ENCODE peak calls at places on chromosomes 11 and 22, in nine cellular contexts. C is heart right ventricle; Z is hepatocyte; E is GM12878; W is CD8-positive, alpha-beta memory T cell; S is neural progenitor cell; J is astrocyte; R is A549; F is tibial artery. N is an unnamed sample.
A peak's percentile ranks its signal among the peaks of the same experiment; 100 is the strongest.

GRCh38 chr11:69253028-69253427 is 40.9 kb upstream of the MYEOV start:
- DNase-seq in R (no peak), S (no peak), J (peak; percentile 62), F (no peak), W (no peak), E (no peak), Z (no peak), C (no peak), N (no peak)

GRCh38 chr22:32904044-32904443 is 102.5 kb downstream of the TIMP3 start:
- DNase-seq in F (no peak), W (no peak), J (peak; percentile 36), C (no peak), E (no peak), R (peak; percentile 3), S (peak; percentile 60), Z (peak; percentile 49), N (no peak)

GRCh38 chr11:96486890-96487633 is 97.2 kb downstream of the JRKL start:
- DNase-seq in Z (peak; percentile 86), J (peak; percentile 16), C (no peak), S (peak; percentile 20), E (no peak), R (no peak), W (no peak), F (no peak), N (no peak)

GRCh38 chr11:61577383-61578118 is 3.3 kb downstream of the SYT7 start:
- DNase-seq in F (no peak), W (no peak), J (no peak), C (peak; percentile 50), R (no peak), Z (peak; percentile 52), E (no peak), S (peak; percentile 78), N (no peak)

GRCh38 chr11:70027451-70027850 is 50.7 kb upstream of the ANO1 start:
- DNase-seq in W (no peak), Z (no peak), C (no peak), S (no peak), F (no peak), E (no peak), J (no peak), R (no peak), N (no peak)

GRCh38 chr11:120652705-120653335 is 141.3 kb downstream of the GRIK4 start:
- DNase-seq in F (no peak), R (no peak), S (peak; percentile 31), Z (no peak), E (no peak), J (no peak), C (no peak), W (no peak), N (no peak)

GRCh38 chr22:45581549-45582080 is 78.9 kb downstream of the FBLN1 start:
- DNase-seq in C (no peak), W (no peak), S (no peak), F (no peak), J (no peak), Z (no peak), R (no peak), E (no peak), N (peak; percentile 34)

GRCh38 chr22:46421272-46421671 is 85.8 kb downstream of the TRMU start:
- DNase-seq in Z (no peak), J (no peak), E (peak; percentile 35), R (no peak), W (peak; percentile 43), S (no peak), C (no peak), F (no peak), N (no peak)

GRCh38 chr11:798093-798713 is at the start of gene SLC25A22:
- DNase-seq in S (peak; percentile 93), E (no peak), Z (peak; percentile 94), J (peak; percentile 48), C (peak; percentile 83), R (peak; percentile 87), W (peak; percentile 82), F (peak; percentile 82), N (peak; percentile 94)

GRCh38 chr11:65680192-65680743 is 17.6 kb upstream of the RELA start:
- DNase-seq in J (no peak), R (no peak), C (no peak), F (no peak), S (no peak), Z (no peak), E (no peak), W (no peak), N (no peak)

GRCh38 chr11:119479685-119480275 is 56.8 kb upstream of the THY1 start:
- DNase-seq in F (peak; percentile 13), J (peak; percentile 32), C (no peak), W (no peak), Z (no peak), E (no peak), S (peak; percentile 67), R (peak; percentile 72), N (no peak)

GRCh38 chr11:57467508-57468157 is 7.3 kb downstream of the RTN4RL2 start:
- DNase-seq in Z (no peak), J (no peak), E (no peak), S (no peak), W (no peak), C (no peak), R (no peak), F (no peak), N (no peak)

GRCh38 chr11:46383974-46384701 is 2.7 kb downstream of the MDK start:
- DNase-seq in W (no peak), J (no peak), Z (no peak), E (no peak), S (no peak), C (no peak), F (no peak), R (no peak), N (no peak)

GRCh38 chr11:108897071-108897481 is 232.2 kb downstream of the DDX10 start:
- DNase-seq in J (peak; percentile 71), C (no peak), F (no peak), W (no peak), S (peak; percentile 54), R (no peak), E (no peak), Z (no peak), N (no peak)

GRCh38 chr11:19218216-19218615 is 16.4 kb upstream of the CSRP3 start:
- DNase-seq in W (no peak), J (no peak), C (no peak), S (no peak), E (no peak), F (no peak), R (no peak), Z (no peak), N (no peak)

GRCh38 chr11:75344761-75345454 is 6.6 kb downstream of the ARRB1 start:
- DNase-seq in E (no peak), S (no peak), W (no peak), F (no peak), C (no peak), J (no peak), Z (no peak), R (no peak), N (peak; percentile 42)
- H3K27ac ChIP-seq in E (peak overlapping the region; percentile 47), S (no peak overlapping the region), W (no peak overlapping the region), F (no peak overlapping the region), C (no peak overlapping the region), J (no peak overlapping the region), Z (peak overlapping the region; percentile 84), R (peak overlapping the region; percentile 71), N (no peak overlapping the region)

GRCh38 chr22:27111796-27112195 is 454.4 kb downstream of the MIAT start:
- DNase-seq in J (peak; percentile 59), R (no peak), Z (no peak), W (no peak), F (no peak), S (no peak), C (no peak), E (no peak), N (no peak)
- H3K4me1 ChIP-seq in J (peaks cover 77% of the 10 kb centered on the region), R (peaks cover 94% of the 10 kb centered on the region), Z (peaks cover 36% of the 10 kb centered on the region), W (no peaks in the 10 kb centered on the region), F (peaks cover 50% of the 10 kb centered on the region), S (peaks cover 10% of the 10 kb centered on the region), C (peaks cover 30% of the 10 kb centered on the region), E (no peaks in the 10 kb centered on the region), N (peaks cover 7% of the 10 kb centered on the region)

GRCh38 chr22:38715852-38716251 is 10.1 kb downstream of the GTPBP1 start:
- DNase-seq in W (no peak), C (no peak), E (no peak), R (no peak), J (no peak), S (no peak), F (no peak), Z (no peak), N (no peak)
- H3K27ac ChIP-seq in W (no peak overlapping the region), C (no peak overlapping the region), E (no peak overlapping the region), R (no peak overlapping the region), J (no peak overlapping the region), S (no peak overlapping the region), F (no peak overlapping the region), Z (no peak overlapping the region), N (no peak overlapping the region)

DNA sequence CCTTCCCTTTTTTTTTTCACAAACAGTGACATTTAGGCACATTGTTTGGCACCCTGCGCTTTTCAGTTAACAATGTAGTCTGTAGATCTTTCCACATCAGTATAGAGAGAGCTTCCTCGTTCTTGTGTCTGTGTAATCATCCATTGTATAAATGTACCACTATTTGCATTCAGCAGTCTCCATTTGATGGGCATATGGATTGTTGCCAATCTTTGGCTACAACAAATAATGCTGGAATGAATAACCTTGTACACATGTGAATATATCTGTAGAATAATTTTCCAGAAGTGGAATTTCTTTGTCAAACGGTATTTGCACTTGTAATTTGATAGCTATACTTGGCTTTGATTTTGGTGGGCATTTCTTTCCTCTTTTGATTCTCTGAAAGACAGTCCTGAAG is 17.1 kb downstream of the MPEG1 start:
- DNase-seq in E (no peak), F (no peak), Z (no peak), S (no peak), C (no peak), R (no peak), W (no peak), J (no peak), N (no peak)
- H3K4me1 ChIP-seq in E (peaks cover 26% of the 10 kb centered on the region), F (peaks cover 25% of the 10 kb centered on the region), Z (peaks cover 5% of the 10 kb centered on the region), S (peaks cover 17% of the 10 kb centered on the region), C (peaks cover 17% of the 10 kb centered on the region), R (no peaks in the 10 kb centered on the region), W (no peaks in the 10 kb centered on the region), J (no peaks in the 10 kb centered on the region), N (peaks cover 14% of the 10 kb centered on the region)